ENCODE peak calls at places on chromosomes 1 and 21, in seven cellular contexts. One of them, this sample, is unnamed.

GRCh38 chr21:35005077-35005476 is 44.0 kb downstream of the RUNX1 start:
- DNase-seq in GM12892: no peak
- DNase-seq in breast epithelium: no peak
- DNase-seq in transverse colon: no peak
- DNase-seq in SK-N-SH: no peak
- DNase-seq in stomach: no peak
- DNase-seq in H1: no peak
- DNase-seq in this sample: no peak

GRCh38 chr1:26412180-26412840 is 1.7 kb downstream of the LIN28A start:
- DNase-seq in breast epithelium: no peak
- DNase-seq in GM12892: no peak
- DNase-seq in H1: no peak
- DNase-seq in stomach: no peak
- DNase-seq in SK-N-SH: no peak
- DNase-seq in transverse colon: no peak
- DNase-seq in this sample: no peak

GRCh38 chr1:82065917-82066316 is 265.2 kb downstream of the ADGRL2 start:
- DNase-seq in H1: no peak
- DNase-seq in GM12892: no peak
- DNase-seq in stomach: no peak
- DNase-seq in transverse colon: no peak
- DNase-seq in breast epithelium: no peak
- DNase-seq in SK-N-SH: no peak
- DNase-seq in this sample: no peak

GRCh38 chr21:33425825-33426224 is 22.6 kb downstream of the IFNGR2 start:
- DNase-seq in SK-N-SH: no peak
- DNase-seq in stomach: no peak
- DNase-seq in transverse colon: no peak
- DNase-seq in breast epithelium: no peak
- DNase-seq in GM12892: no peak
- DNase-seq in H1: no peak
- DNase-seq in this sample: no peak

GRCh38 chr1:2548068-2548589 is 8.0 kb upstream of the TNFRSF14 start:
- DNase-seq in SK-N-SH: peak
- DNase-seq in GM12892: peak
- DNase-seq in transverse colon: peak
- DNase-seq in breast epithelium: peak
- DNase-seq in stomach: peak
- DNase-seq in H1: no peak
- DNase-seq in this sample: peak

GRCh38 chr1:24452922-24453481 is 37.4 kb downstream of the NIPAL3 start:
- DNase-seq in transverse colon: no peak
- DNase-seq in stomach: no peak
- DNase-seq in GM12892: no peak
- DNase-seq in breast epithelium: no peak
- DNase-seq in SK-N-SH: no peak
- DNase-seq in H1: no peak
- DNase-seq in this sample: no peak

GRCh38 chr1:115457295-115457694 is 119.2 kb upstream of the NGF start:
- DNase-seq in SK-N-SH: no peak
- DNase-seq in H1: no peak
- DNase-seq in transverse colon: no peak
- DNase-seq in stomach: peak
- DNase-seq in breast epithelium: no peak
- DNase-seq in GM12892: no peak
- DNase-seq in this sample: no peak

GRCh38 chr21:31945576-31945975 is 72.8 kb downstream of the HUNK start:
- DNase-seq in transverse colon: no peak
- DNase-seq in GM12892: no peak
- DNase-seq in SK-N-SH: no peak
- DNase-seq in stomach: no peak
- DNase-seq in H1: no peak
- DNase-seq in breast epithelium: no peak
- DNase-seq in this sample: no peak

GRCh38 chr1:29823536-29823935 is 587.2 kb downstream of the PTPRU start:
- DNase-seq in SK-N-SH: no peak
- DNase-seq in H1: no peak
- DNase-seq in breast epithelium: no peak
- DNase-seq in GM12892: no peak
- DNase-seq in transverse colon: no peak
- DNase-seq in stomach: peak
- DNase-seq in this sample: no peak

GRCh38 chr1:206578115-206578935 is 33.9 kb downstream of the EIF2D start:
- DNase-seq in GM12892: no peak
- DNase-seq in breast epithelium: no peak
- DNase-seq in transverse colon: no peak
- DNase-seq in H1: no peak
- DNase-seq in SK-N-SH: no peak
- DNase-seq in stomach: no peak
- DNase-seq in this sample: no peak

GRCh38 chr1:22414244-22414751 is 37.4 kb upstream of the ZBTB40 start:
- DNase-seq in transverse colon: peak
- DNase-seq in SK-N-SH: no peak
- DNase-seq in stomach: peak
- DNase-seq in breast epithelium: peak
- DNase-seq in H1: no peak
- DNase-seq in GM12892: no peak
- DNase-seq in this sample: peak

GRCh38 chr21:46096596-46096981 is 1.3 kb upstream of the COL6A2 start:
- DNase-seq in SK-N-SH: no peak
- DNase-seq in transverse colon: no peak
- DNase-seq in GM12892: no peak
- DNase-seq in H1: no peak
- DNase-seq in breast epithelium: peak
- DNase-seq in stomach: no peak
- DNase-seq in this sample: no peak

GRCh38 chr1:159429074-159429861 is 2.7 kb upstream of the OR10J4 start:
- DNase-seq in breast epithelium: no peak
- DNase-seq in SK-N-SH: no peak
- DNase-seq in GM12892: no peak
- DNase-seq in H1: no peak
- DNase-seq in transverse colon: no peak
- DNase-seq in stomach: no peak
- DNase-seq in this sample: no peak

GRCh38 chr1:25844485-25845337 is 14.5 kb downstream of the AUNIP start:
- DNase-seq in stomach: no peak
- DNase-seq in breast epithelium: no peak
- DNase-seq in GM12892: no peak
- DNase-seq in SK-N-SH: no peak
- DNase-seq in transverse colon: no peak
- DNase-seq in H1: no peak
- DNase-seq in this sample: no peak

GRCh38 chr1:7407980-7408770 is 362.9 kb upstream of the VAMP3 start:
- DNase-seq in stomach: peak
- DNase-seq in SK-N-SH: no peak
- DNase-seq in GM12892: no peak
- DNase-seq in breast epithelium: peak
- DNase-seq in transverse colon: no peak
- DNase-seq in H1: no peak
- DNase-seq in this sample: no peak

GRCh38 chr1:217354900-217355299 is 276.0 kb downstream of the GPATCH2 start:
- DNase-seq in transverse colon: no peak
- DNase-seq in SK-N-SH: no peak
- DNase-seq in breast epithelium: no peak
- DNase-seq in GM12892: no peak
- DNase-seq in H1: no peak
- DNase-seq in stomach: no peak
- DNase-seq in this sample: no peak

DNA sequence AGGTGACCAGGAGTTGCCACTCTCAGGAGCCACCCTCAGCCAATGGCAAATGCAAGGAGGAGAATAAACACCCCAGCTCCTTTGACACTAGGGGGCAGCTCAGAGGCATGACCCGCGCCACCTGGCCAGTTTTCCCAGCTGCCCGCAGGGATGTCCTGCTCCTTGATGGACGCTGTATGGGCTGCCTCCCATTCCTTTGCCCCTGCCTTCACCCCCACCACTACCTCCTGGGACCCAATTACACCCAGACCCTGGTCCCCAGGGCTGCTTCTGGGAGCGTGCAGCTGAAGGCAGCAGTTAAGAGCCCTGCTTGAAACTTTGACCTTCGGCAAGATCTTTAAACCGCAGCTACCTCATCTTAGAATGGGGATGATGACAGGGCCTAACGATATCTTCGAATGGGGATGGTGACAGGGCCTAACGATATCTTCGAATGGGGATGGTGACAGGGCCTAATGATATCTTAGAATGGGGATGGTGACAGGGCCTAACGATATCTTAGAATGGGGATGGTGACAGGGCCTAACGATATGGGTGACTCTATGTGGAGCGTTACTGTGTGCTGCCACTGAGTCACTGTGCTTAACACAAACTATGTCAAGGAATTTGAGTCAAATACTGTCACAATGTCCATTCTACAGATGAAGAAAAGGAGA is 163.0 kb upstream of the KAZN start:
- DNase-seq in stomach: no peak
- DNase-seq in GM12892: no peak
- DNase-seq in H1: no peak
- DNase-seq in breast epithelium: no peak
- DNase-seq in transverse colon: no peak
- DNase-seq in SK-N-SH: peak
- DNase-seq in this sample: no peak
- TF ChIP-seq POLR2AphosphoS5 in stomach: no peak
- TF ChIP-seq POLR2AphosphoS5 in GM12892: no peak
- TF ChIP-seq POLR2AphosphoS5 in H1: no peak
- TF ChIP-seq POLR2AphosphoS5 in breast epithelium: no peak
- TF ChIP-seq POLR2AphosphoS5 in transverse colon: no peak
- TF ChIP-seq POLR2AphosphoS5 in SK-N-SH: no peak
- TF ChIP-seq POLR2AphosphoS5 in this sample: no peak

DNA sequence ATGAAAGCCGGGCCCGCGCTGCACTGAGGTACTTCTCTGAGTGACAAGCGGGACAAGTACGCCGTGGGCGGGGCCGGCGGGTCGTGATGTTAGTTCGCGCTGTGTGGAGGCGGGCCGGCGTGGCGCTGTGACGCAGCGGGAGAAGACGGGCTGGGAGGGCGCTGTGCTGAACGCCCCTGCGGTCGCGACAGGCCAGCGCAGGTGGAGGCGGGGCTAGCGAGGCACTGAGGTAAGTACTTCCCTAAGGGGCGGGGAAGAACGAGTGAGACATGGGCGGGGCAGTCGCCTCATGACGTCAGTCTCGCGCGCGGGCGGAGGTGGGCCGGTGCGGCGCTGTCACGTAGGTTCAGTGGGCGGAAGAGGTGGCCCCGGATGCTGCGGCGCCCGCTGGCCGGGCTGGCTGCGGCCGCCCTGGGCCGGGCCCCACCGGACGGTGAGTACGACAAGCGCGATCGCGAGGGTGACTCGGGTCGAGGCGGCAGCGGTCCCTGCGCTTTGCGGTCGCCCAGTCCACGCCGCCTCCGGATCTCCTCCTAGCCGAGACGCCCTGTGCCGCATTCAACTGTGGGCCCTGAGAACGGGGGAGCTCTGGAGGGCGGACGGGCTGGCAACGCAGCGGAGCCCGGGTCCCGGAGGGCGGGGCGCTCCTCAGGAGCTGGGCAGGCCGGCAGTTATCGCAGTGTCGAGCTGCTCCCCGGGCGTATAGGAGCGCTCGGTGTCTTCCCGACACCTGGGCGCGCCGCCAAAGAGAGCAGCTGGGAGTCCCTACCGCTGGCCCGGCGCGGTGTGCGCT is at the start of gene GUK1:
- DNase-seq in H1: peak
- DNase-seq in GM12892: peak
- DNase-seq in breast epithelium: peak
- DNase-seq in transverse colon: peak
- DNase-seq in stomach: peak
- DNase-seq in SK-N-SH: peak
- DNase-seq in this sample: peak
- TF ChIP-seq POLR2AphosphoS5 in H1: peak
- TF ChIP-seq POLR2AphosphoS5 in GM12892: peak
- TF ChIP-seq POLR2AphosphoS5 in breast epithelium: peak
- TF ChIP-seq POLR2AphosphoS5 in transverse colon: peak
- TF ChIP-seq POLR2AphosphoS5 in stomach: peak
- TF ChIP-seq POLR2AphosphoS5 in SK-N-SH: peak
- TF ChIP-seq POLR2AphosphoS5 in this sample: peak

GRCh38 chr21:43286196-43286595 is 117.4 kb downstream of the CRYAA start:
- DNase-seq in H1: no peak
- DNase-seq in stomach: no peak
- DNase-seq in SK-N-SH: no peak
- DNase-seq in breast epithelium: no peak
- DNase-seq in GM12892: no peak
- DNase-seq in transverse colon: no peak
- DNase-seq in this sample: no peak

GRCh38 chr21:43283136-43283924 is 114.5 kb downstream of the CRYAA start:
- DNase-seq in stomach: no peak
- DNase-seq in breast epithelium: no peak
- DNase-seq in GM12892: no peak
- DNase-seq in SK-N-SH: no peak
- DNase-seq in transverse colon: no peak
- DNase-seq in H1: no peak
- DNase-seq in this sample: no peak

GRCh38 chr21:43284238-43284637 is 115.4 kb downstream of the CRYAA start:
- DNase-seq in stomach: no peak
- DNase-seq in H1: no peak
- DNase-seq in transverse colon: no peak
- DNase-seq in SK-N-SH: no peak
- DNase-seq in breast epithelium: no peak
- DNase-seq in GM12892: no peak
- DNase-seq in this sample: no peak

GRCh38 chr21:43282358-43283120 is 113.7 kb downstream of the CRYAA start:
- DNase-seq in transverse colon: no peak
- DNase-seq in stomach: no peak
- DNase-seq in breast epithelium: no peak
- DNase-seq in SK-N-SH: no peak
- DNase-seq in H1: no peak
- DNase-seq in GM12892: no peak
- DNase-seq in this sample: no peak

DNA sequence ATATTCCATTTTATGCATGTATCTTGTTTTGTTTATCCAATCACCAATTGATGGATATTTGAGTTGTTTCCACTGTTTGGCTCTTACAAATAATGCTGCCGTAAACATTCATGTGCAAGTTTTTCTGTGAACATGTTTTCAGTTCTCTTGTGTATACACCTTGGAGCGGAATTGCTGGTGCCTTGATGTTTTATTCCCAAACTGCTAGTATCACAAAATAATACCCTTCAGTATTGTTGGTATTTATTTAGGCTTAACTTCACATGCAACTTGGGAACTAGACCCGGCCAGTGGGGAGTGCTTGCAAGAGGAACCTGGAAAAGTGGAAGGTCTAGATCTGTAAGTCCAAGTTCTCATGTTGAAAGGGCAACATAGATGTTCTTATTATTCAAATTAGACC is 115.9 kb downstream of the CRYAA start:
- DNase-seq in SK-N-SH: no peak
- DNase-seq in stomach: no peak
- DNase-seq in H1: no peak
- DNase-seq in GM12892: no peak
- DNase-seq in transverse colon: no peak
- DNase-seq in breast epithelium: no peak
- DNase-seq in this sample: no peak
- TF ChIP-seq POLR2AphosphoS5 in SK-N-SH: no peak
- TF ChIP-seq POLR2AphosphoS5 in stomach: no peak
- TF ChIP-seq POLR2AphosphoS5 in H1: no peak
- TF ChIP-seq POLR2AphosphoS5 in GM12892: no peak
- TF ChIP-seq POLR2AphosphoS5 in transverse colon: no peak
- TF ChIP-seq POLR2AphosphoS5 in breast epithelium: no peak
- TF ChIP-seq POLR2AphosphoS5 in this sample: no peak

DNA sequence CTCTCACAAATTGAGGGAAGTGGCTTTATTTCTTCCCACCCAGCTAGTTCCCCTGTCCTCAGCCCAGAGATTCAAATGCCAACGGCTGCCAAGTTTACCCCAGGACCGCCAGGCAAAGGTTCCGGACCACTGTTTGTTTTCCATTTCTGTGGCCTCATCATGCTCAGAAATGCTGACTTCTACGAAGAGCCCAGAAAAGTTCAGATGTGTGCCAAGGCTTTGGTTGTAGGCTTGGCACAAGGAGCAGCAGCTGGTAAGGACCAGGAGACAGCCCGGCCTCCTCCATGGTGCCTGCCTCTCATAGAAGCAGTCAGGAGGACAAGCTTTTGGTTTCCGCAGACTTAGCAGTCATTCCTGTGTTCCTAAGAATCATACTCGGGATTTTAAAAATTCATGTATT is 171.6 kb downstream of the KIF26B start:
- DNase-seq in H1: no peak
- DNase-seq in GM12892: no peak
- DNase-seq in stomach: no peak
- DNase-seq in SK-N-SH: no peak
- DNase-seq in transverse colon: no peak
- DNase-seq in breast epithelium: no peak
- DNase-seq in this sample: no peak
- TF ChIP-seq POLR2AphosphoS5 in H1: no peak
- TF ChIP-seq POLR2AphosphoS5 in GM12892: no peak
- TF ChIP-seq POLR2AphosphoS5 in stomach: no peak
- TF ChIP-seq POLR2AphosphoS5 in SK-N-SH: no peak
- TF ChIP-seq POLR2AphosphoS5 in transverse colon: no peak
- TF ChIP-seq POLR2AphosphoS5 in breast epithelium: no peak
- TF ChIP-seq POLR2AphosphoS5 in this sample: no peak

This sample was measured in prostate gland.